ENCODE peak calls at places on chromosomes 11 and 22, in nine cellular contexts. C is tibial nerve, G is A549, B is sigmoid colon, N is esophagus muscularis mucosa, L is suprapubic skin, V is K562, J is transverse colon, K is H1. D is an unnamed sample.

GRCh38 chr11:43834291-43834690 is 46.3 kb upstream of the ALKBH3 start:
- DNase-seq in C (no peak), G (no peak), B (no peak), N (no peak), L (no peak), V (no peak), J (no peak), K (no peak), D (no peak)

GRCh38 chr11:15819679-15820286 is 536.6 kb downstream of the SOX6 start:
- DNase-seq in C (peak; percentile 36), G (peak; percentile 41), B (peak; percentile 77), N (peak; percentile 89), L (no peak), V (peak; percentile 63), J (peak; percentile 87), K (peak; percentile 86), D (peak; percentile 80)

GRCh38 chr11:124746621-124747243 is 5.3 kb downstream of the VSIG2 start:
- DNase-seq in C (no peak), G (peak; percentile 85), B (no peak), N (no peak), L (peak; percentile 83), V (peak; percentile 91), J (peak; percentile 94), K (peak; percentile 88), D (peak; percentile 93)

GRCh38 chr22:23036684-23037428 is 33.5 kb upstream of the GNAZ start:
- DNase-seq in C (no peak), G (no peak), B (no peak), N (peak; percentile 66), L (no peak), V (peak; percentile 55), J (no peak), K (no peak), D (no peak)

GRCh38 chr22:30705710-30706651 is 11.3 kb downstream of the OSBP2 start:
- DNase-seq in C (no peak), G (no peak), B (no peak), N (no peak), L (no peak), V (no peak), J (peak; percentile 22), K (no peak), D (no peak)

GRCh38 chr11:8566613-8567210 is 27.3 kb downstream of the STK33 start:
- DNase-seq in C (no peak), G (no peak), B (no peak), N (no peak), L (no peak), V (peak; percentile 6), J (peak; percentile 12), K (no peak), D (no peak)

GRCh38 chr11:79439893-79440450 is 858 bp downstream of the TENM4 start:
- DNase-seq in C (no peak), G (no peak), B (peak; percentile 69), N (no peak), L (no peak), V (no peak), J (no peak), K (peak; percentile 82), D (no peak)

GRCh38 chr11:58060939-58061672 is 30.4 kb downstream of the OR6Q1 start:
- DNase-seq in C (no peak), G (no peak), B (no peak), N (peak; percentile 60), L (no peak), V (no peak), J (no peak), K (no peak), D (no peak)

GRCh38 chr22:27983361-27983791 is 64.3 kb upstream of the PITPNB start:
- DNase-seq in C (no peak), G (no peak), B (no peak), N (no peak), L (peak; percentile 62), V (no peak), J (no peak), K (peak; percentile 24), D (peak; percentile 21)

GRCh38 chr11:33867996-33868645 is 23.8 kb downstream of the LMO2 start:
- DNase-seq in C (no peak), G (no peak), B (no peak), N (no peak), L (no peak), V (no peak), J (no peak), K (no peak), D (no peak)

GRCh38 chr11:102722804-102723203 is 1.9 kb downstream of the MMP8 start:
- DNase-seq in C (no peak), G (no peak), B (no peak), N (no peak), L (no peak), V (no peak), J (no peak), K (no peak), D (no peak)

GRCh38 chr22:50506611-50507420 is 686 bp downstream of the LMF2 start:
- DNase-seq in C (no peak), G (no peak), B (peak; percentile 82), N (no peak), L (no peak), V (peak; percentile 21), J (no peak), K (peak; percentile 53), D (no peak)

GRCh38 chr22:50505776-50506610 is 1.5 kb downstream of the LMF2 start:
- DNase-seq in C (no peak), G (no peak), B (peak; percentile 66), N (no peak), L (no peak), V (no peak), J (no peak), K (no peak), D (no peak)

GRCh38 chr22:50507421-50507990 is at the start of gene LMF2:
- DNase-seq in C (peak; percentile 83), G (peak; percentile 66), B (peak; percentile 94), N (peak; percentile 99), L (peak; percentile 91), V (peak; percentile 88), J (peak; percentile 95), K (peak; percentile 92), D (peak; percentile 94)

GRCh38 chr22:50508897-50509296 is 873 bp downstream of the NCAPH2 start:
- DNase-seq in C (no peak), G (no peak), B (no peak), N (no peak), L (no peak), V (no peak), J (no peak), K (no peak), D (no peak)

DNA sequence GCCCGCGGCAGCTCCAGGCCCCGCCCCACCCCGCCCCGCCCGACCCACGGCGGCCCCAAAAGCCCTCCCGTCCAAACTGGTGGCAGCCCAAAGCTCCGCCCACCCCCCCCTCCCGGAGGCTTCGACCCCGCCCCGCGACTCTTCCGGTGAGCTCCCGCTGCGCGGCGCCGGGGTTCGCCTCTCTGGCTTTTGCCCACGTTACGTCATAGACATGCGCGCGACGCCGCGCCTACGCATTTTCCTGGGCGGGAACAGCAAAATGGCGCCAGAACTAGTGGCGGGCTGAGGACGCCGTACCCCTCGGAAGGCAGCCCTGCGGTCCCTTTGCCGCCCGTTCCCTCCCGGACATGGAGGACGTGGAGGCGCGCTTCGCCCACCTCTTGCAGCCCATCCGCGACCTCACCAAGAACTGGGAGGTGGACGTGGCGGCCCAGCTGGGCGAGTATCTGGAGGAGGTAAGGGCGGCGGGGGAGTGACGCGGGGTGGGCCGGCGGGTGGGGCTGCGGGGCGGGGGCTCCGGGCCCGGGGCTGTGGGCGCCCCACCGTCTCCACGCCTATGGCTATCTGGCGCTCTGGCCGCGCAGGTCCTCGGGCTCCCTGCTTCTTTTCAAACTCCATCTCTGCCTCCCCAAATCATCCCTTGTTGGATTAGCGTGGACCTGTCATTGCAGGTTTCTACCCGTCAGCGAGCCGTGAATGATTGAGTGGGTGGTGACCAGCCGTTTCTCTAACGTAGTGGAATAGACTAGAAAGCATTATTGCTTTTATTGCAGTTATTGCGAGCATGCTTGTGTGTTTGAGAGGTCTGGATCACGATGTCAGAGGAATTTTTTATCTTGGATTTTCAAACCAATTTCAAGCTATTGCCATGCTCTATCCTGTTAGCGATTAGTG is at the start of gene NCAPH2:
- DNase-seq in C (peak; percentile 90), G (peak; percentile 85), B (peak; percentile 98), N (no peak), L (peak; percentile 98), V (peak; percentile 72), J (peak; percentile 97), K (peak; percentile 99), D (peak; percentile 98)
- H3K27ac ChIP-seq in C (peak within 1 kb of the TSS; percentile 91), G (peak within 1 kb of the TSS; percentile 97), B (peak within 1 kb of the TSS; percentile 91), N (peak within 1 kb of the TSS; percentile 92), L (peak within 1 kb of the TSS; percentile 86), V (peak within 1 kb of the TSS; percentile 98), J (peak within 1 kb of the TSS; percentile 92), K (peak within 1 kb of the TSS; percentile 99), D (peak within 1 kb of the TSS; percentile 98)

GRCh38 chr11:72226701-72227100 is 2.1 kb downstream of the INPPL1 start:
- DNase-seq in C (no peak), G (no peak), B (no peak), N (no peak), L (no peak), V (no peak), J (no peak), K (peak; percentile 38), D (peak; percentile 10)
- H3K4me3 ChIP-seq in C (no peak overlapping the region), G (no peak overlapping the region), B (no peak overlapping the region), N (no peak overlapping the region), L (no peak overlapping the region), V (no peak overlapping the region), J (no peak overlapping the region), K (no peak overlapping the region), D (no peak overlapping the region)

DNA sequence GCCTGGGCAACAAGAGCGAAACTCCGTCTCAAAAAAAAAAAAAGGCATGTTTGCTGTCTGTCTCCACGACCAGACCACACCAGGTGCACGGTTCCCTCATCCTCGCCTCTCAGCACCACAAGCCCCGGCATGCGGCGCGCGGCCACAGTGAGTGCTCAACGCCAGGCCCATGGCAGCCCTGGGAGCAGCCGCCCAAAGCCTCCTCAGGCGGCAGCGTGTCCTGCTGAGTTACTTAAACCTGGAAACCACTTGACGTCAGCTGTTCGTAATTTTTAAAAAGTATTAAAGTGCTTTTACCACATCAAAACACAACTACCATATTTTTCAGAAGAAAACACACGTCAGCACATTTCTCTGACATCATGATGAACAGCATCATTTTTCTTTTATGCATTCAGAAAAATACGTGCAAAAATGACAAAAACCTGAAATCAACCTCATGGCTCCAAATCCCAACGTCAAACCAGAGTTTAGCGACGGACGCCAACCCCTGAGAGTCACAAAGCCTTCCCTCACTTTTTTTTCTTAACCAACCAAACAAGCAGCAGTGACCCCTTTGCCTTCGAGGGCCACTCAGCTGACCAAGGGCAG is 2.1 kb downstream of the DEAF1 start:
- DNase-seq in C (no peak), G (no peak), B (no peak), N (no peak), L (no peak), V (no peak), J (no peak), K (no peak), D (no peak)
- TF ChIP-seq EP300 in C (no peak), G (no peak), B (no peak), N (no peak), L (no peak), V (no peak), J (no peak), K (no peak), D (no peak)

DNA sequence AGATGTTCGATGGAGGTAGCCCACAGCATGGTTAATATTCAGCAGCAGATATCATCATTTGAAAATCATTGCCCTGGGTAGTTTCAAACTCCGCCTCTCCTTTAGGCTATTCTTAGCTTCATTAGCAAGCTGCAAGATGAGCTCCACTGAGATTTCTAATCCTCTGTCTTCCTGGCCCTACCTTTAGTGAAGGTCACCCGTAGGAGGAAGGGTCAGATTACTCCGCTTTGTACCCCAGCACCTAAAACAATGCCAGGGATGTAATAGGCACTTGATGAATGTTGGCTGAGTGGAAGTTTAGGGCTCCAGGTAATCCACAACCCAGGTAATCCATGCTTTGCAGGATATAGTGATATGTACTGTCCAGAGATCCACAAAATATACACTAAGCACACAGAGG is 260.1 kb upstream of the MTNR1B start:
- DNase-seq in C (no peak), G (no peak), B (no peak), N (no peak), L (no peak), V (no peak), J (no peak), K (no peak), D (no peak)
- H3K27ac ChIP-seq in C (no peak overlapping the region), G (no peak overlapping the region), B (no peak overlapping the region), N (no peak overlapping the region), L (no peak overlapping the region), V (no peak overlapping the region), J (no peak overlapping the region), K (no peak overlapping the region), D (no peak overlapping the region)

D was measured in stomach.